ENCODE peak calls at places on chromosome 21, in five cellular contexts. D is astrocyte; R is uterus; N is H9; P is CD4-positive, alpha-beta memory T cell. J is an unnamed sample. For H3K9me3, the result is how much of the 10 kb centered on the place peaks cover.

GRCh38 chr21:41537356-41537755 is 29.4 kb upstream of the TMPRSS2 start:
- DNase-seq in R (no peak), P (no peak), N (no peak), D (no peak), J (no peak)

GRCh38 chr21:15208787-15209186 is 144.0 kb upstream of the NRIP1 start:
- DNase-seq in R (no peak), P (no peak), N (no peak), D (no peak), J (no peak)

GRCh38 chr21:33993286-33994231 is 78.0 kb upstream of the ATP5PO start:
- DNase-seq in P (no peak), D (no peak), R (peak), N (no peak), J (no peak)

GRCh38 chr21:41610042-41610839 is 102.3 kb upstream of the TMPRSS2 start:
- DNase-seq in D (peak), R (no peak), P (no peak), N (peak), J (no peak)

GRCh38 chr21:26844258-26845065 is 747 bp downstream of the ADAMTS1 start:
- DNase-seq in N (peak), P (no peak), R (peak), D (peak), J (no peak)

GRCh38 chr21:40120944-40121575 is 253.8 kb downstream of the PCP4 start:
- DNase-seq in N (no peak), D (no peak), P (no peak), R (no peak), J (no peak)

GRCh38 chr21:39676054-39676771 is 63.5 kb downstream of the B3GALT5 start:
- DNase-seq in P (peak), N (no peak), D (peak), R (peak), J (no peak)

GRCh38 chr21:34668803-34669148 is at the start of gene CLIC6:
- DNase-seq in D (no peak), R (no peak), P (no peak), N (peak), J (no peak)

GRCh38 chr21:33967086-33967571 is 51.5 kb upstream of the ATP5PO start:
- DNase-seq in P (no peak), N (no peak), R (no peak), D (peak), J (no peak)

GRCh38 chr21:8991968-8992621 is 1529.3 kb upstream of the TPTE start:
- DNase-seq in P (no peak), N (no peak), R (no peak), D (peak), J (no peak)

GRCh38 chr21:8989883-8990325 is 1531.5 kb upstream of the TPTE start:
- DNase-seq in D (peak), N (no peak), R (no peak), P (no peak), J (no peak)

GRCh38 chr21:8990326-8991087 is 1530.9 kb upstream of the TPTE start:
- DNase-seq in D (peak), R (no peak), P (no peak), N (no peak), J (no peak)

GRCh38 chr21:8992731-8993174 is 1528.6 kb upstream of the TPTE start:
- DNase-seq in D (peak), N (peak), P (no peak), R (no peak), J (no peak)

DNA sequence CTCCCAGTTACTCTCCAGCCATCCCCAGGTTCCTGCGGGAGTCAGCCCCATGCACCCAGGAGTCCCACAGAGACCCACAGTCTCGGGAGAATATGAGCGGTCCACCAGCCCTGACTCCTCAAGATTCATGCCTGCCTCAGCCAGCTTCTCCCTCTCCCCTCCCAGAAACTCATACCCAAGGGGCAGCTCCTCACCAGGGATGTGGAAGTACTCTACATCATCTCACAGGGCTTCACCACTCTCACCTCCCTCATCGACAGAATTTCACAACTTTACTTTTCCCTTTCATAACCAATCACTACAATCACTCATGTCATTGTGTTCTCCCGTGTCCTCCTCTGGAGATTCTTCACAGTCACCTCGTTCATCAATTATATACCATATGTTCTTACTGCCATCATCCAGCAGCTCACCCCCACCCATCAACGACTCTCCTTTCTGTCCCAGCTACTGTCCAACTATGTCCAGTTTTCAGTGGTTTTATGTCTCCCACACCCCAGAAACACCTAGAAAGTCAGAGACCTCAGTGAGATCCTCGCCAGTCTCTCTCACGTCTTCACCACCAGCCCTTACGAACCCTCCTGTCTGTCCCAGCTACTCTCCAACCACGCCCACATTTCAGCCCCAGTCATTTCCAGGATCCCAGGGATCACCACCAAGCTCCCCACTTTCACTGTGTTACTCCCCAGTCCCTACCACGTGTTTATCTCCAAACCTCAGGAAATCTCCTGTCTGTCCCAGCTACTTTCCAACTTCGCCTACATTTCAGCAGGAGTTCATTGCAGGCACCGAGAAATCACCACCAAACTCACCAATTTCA is 1530.1 kb upstream of the TPTE start:
- DNase-seq in P (no peak), N (peak), R (no peak), D (peak), J (no peak)
- H3K9me3 ChIP-seq in P (under half), N (half or more), R (under half), D (under half), J (under half)

DNA sequence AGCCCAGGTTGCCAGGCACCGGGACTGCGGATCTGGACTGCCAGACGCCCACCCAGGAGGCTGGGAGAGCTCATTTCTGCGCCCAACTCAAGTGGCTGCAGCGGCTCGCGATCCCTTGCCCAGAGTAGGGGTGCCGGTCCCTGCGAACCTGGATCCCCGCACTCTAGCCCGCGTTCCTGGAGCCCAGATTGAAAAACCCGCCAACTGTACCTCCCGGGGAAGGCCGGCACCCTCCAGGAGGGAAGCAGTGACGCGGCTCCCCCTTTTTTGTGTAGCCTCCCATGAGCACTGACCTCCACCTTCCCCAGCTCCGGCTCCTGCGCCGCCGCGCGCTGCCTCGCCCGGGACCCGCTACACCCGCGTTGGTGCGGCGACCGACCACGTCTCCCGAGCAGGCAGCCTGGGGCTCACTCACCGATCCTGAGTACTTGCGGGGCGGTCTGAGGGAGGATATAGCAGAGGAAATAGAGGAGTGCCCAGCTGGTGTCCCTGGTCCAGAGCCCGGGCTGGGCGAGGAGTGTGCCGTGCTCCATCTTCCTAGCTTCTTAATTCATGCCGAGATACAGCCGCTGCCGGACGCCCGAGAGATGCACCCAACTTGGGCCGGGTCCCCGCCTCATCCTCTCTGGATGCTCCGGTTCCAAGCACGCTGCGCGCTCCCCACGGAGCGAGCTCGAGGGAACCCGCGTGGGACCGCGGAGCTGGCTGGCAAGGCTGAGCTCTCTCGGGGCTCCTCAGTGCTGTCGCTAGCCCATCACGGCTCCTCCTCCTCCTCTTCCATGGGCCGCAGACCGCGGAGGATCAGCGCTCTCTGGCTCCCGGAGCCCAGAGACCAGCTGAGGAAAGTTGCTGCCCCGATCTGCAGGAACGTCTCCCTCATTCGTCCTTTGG is 583 bp downstream of the GRIK1 start:
- DNase-seq in P (no peak), D (peak), R (no peak), N (peak), J (no peak)
- H3K9me3 ChIP-seq in P (under half), D (under half), R (under half), N (under half), J (under half)

GRCh38 chr21:44628707-44629391 is 2.0 kb downstream of the KRTAP10-9 start:
- DNase-seq in P (no peak), N (no peak), D (no peak), R (no peak), J (no peak)
- H3K9me3 ChIP-seq in P (under half), N (under half), D (under half), R (under half), J (under half)

GRCh38 chr21:8993943-8994639 is 1527.3 kb upstream of the TPTE start:
- DNase-seq in R (no peak), N (no peak), D (no peak), P (no peak), J (no peak)
- H3K9me3 ChIP-seq in R (under half), N (half or more), D (under half), P (under half), J (under half)

GRCh38 chr21:25635310-25635709 is 3.7 kb upstream of the JAM2 start:
- DNase-seq in D (no peak), N (no peak), R (no peak), P (no peak), J (no peak)
- H3K9me3 ChIP-seq in D (under half), N (under half), R (under half), P (under half), J (under half)